ENCODE peak calls at places on chromosome 14, in four cellular contexts. One of them, this sample, is unnamed.

GRCh38 chr14:58873228-58873953 is 235.6 kb downstream of the DACT1 start:
- DNase-seq in transverse colon: peak; percentile 66
- DNase-seq in Peyer's patch: no peak
- DNase-seq in brain microvascular endothelial cell: no peak
- DNase-seq in this sample: peak; percentile 73

GRCh38 chr14:68716698-68717097 is 76.2 kb downstream of the ZFP36L1 start:
- DNase-seq in brain microvascular endothelial cell: no peak
- DNase-seq in transverse colon: peak; percentile 47
- DNase-seq in Peyer's patch: no peak
- DNase-seq in this sample: no peak

GRCh38 chr14:34713681-34714319 is 593 bp downstream of the CFL2 start:
- DNase-seq in transverse colon: peak; percentile 37
- DNase-seq in brain microvascular endothelial cell: peak; percentile 65
- DNase-seq in Peyer's patch: peak; percentile 53
- DNase-seq in this sample: no peak

GRCh38 chr14:22047105-22047504 is 373.5 kb upstream of the OR4E1 start:
- DNase-seq in Peyer's patch: no peak
- DNase-seq in transverse colon: no peak
- DNase-seq in brain microvascular endothelial cell: no peak
- DNase-seq in this sample: peak; percentile 25

GRCh38 chr14:65301862-65302539 is 110.5 kb upstream of the FUT8 start:
- DNase-seq in Peyer's patch: peak; percentile 48
- DNase-seq in brain microvascular endothelial cell: no peak
- DNase-seq in transverse colon: no peak
- DNase-seq in this sample: no peak

GRCh38 chr14:82230748-82231147 is 697.1 kb upstream of the SEL1L start:
- DNase-seq in brain microvascular endothelial cell: no peak
- DNase-seq in transverse colon: no peak
- DNase-seq in Peyer's patch: no peak
- DNase-seq in this sample: no peak

GRCh38 chr14:76701981-76702380 is 59.3 kb upstream of the VASH1 start:
- DNase-seq in brain microvascular endothelial cell: no peak
- DNase-seq in Peyer's patch: no peak
- DNase-seq in transverse colon: no peak
- DNase-seq in this sample: no peak

GRCh38 chr14:51933191-51933590 is 56.2 kb upstream of the RTRAF start:
- DNase-seq in transverse colon: no peak
- DNase-seq in brain microvascular endothelial cell: no peak
- DNase-seq in Peyer's patch: no peak
- DNase-seq in this sample: no peak

GRCh38 chr14:19993438-19993837 is 8.5 kb upstream of the OR4Q2 start:
- DNase-seq in transverse colon: no peak
- DNase-seq in brain microvascular endothelial cell: no peak
- DNase-seq in Peyer's patch: no peak
- DNase-seq in this sample: no peak

GRCh38 chr14:83940253-83940652 is 1589.7 kb upstream of the FLRT2 start:
- DNase-seq in brain microvascular endothelial cell: no peak
- DNase-seq in transverse colon: no peak
- DNase-seq in Peyer's patch: no peak
- DNase-seq in this sample: no peak

GRCh38 chr14:77752799-77753516 is 8.0 kb downstream of the SNW1 start:
- DNase-seq in transverse colon: no peak
- DNase-seq in brain microvascular endothelial cell: no peak
- DNase-seq in Peyer's patch: no peak
- DNase-seq in this sample: no peak

GRCh38 chr14:52919971-52920370 is 30.9 kb downstream of the FERMT2 start:
- DNase-seq in Peyer's patch: no peak
- DNase-seq in transverse colon: no peak
- DNase-seq in brain microvascular endothelial cell: no peak
- DNase-seq in this sample: no peak

GRCh38 chr14:103172921-103173320 is 49.7 kb downstream of the TNFAIP2 start:
- DNase-seq in brain microvascular endothelial cell: no peak
- DNase-seq in Peyer's patch: no peak
- DNase-seq in transverse colon: no peak
- DNase-seq in this sample: no peak

GRCh38 chr14:59679872-59680271 is 103.3 kb upstream of the CCDC175 start:
- DNase-seq in transverse colon: no peak
- DNase-seq in Peyer's patch: no peak
- DNase-seq in brain microvascular endothelial cell: no peak
- DNase-seq in this sample: no peak

GRCh38 chr14:79705126-79705894 is 506.0 kb downstream of the DIO2 start:
- DNase-seq in brain microvascular endothelial cell: no peak
- DNase-seq in Peyer's patch: no peak
- DNase-seq in transverse colon: peak; percentile 44
- DNase-seq in this sample: peak; percentile 28

GRCh38 chr14:51963164-51963733 is 26.1 kb upstream of the RTRAF start:
- DNase-seq in brain microvascular endothelial cell: no peak
- DNase-seq in transverse colon: no peak
- DNase-seq in Peyer's patch: no peak
- DNase-seq in this sample: no peak

GRCh38 chr14:94903338-94903737 is 133.4 kb upstream of the GSC start:
- DNase-seq in transverse colon: no peak
- DNase-seq in brain microvascular endothelial cell: no peak
- DNase-seq in Peyer's patch: no peak
- DNase-seq in this sample: no peak

GRCh38 chr14:31998220-31998559 is 78.9 kb upstream of the ARHGAP5 start:
- DNase-seq in transverse colon: no peak
- DNase-seq in brain microvascular endothelial cell: no peak
- DNase-seq in Peyer's patch: no peak
- DNase-seq in this sample: no peak

GRCh38 chr14:37024166-37024565 is 148.2 kb downstream of the SLC25A21 start:
- DNase-seq in Peyer's patch: no peak
- DNase-seq in transverse colon: no peak
- DNase-seq in brain microvascular endothelial cell: no peak
- DNase-seq in this sample: no peak

GRCh38 chr14:40630471-40630870 is 976.2 kb upstream of the LRFN5 start:
- DNase-seq in brain microvascular endothelial cell: no peak
- DNase-seq in transverse colon: no peak
- DNase-seq in Peyer's patch: no peak
- DNase-seq in this sample: no peak
- H3K4me3 ChIP-seq in brain microvascular endothelial cell: no peak overlapping the region
- H3K4me3 ChIP-seq in transverse colon: no peak overlapping the region
- H3K4me3 ChIP-seq in Peyer's patch: no peak overlapping the region
- H3K4me3 ChIP-seq in this sample: no peak overlapping the region

GRCh38 chr14:49114161-49114893 is 471.9 kb downstream of the RPS29 start:
- DNase-seq in Peyer's patch: no peak
- DNase-seq in transverse colon: no peak
- DNase-seq in brain microvascular endothelial cell: no peak
- DNase-seq in this sample: no peak
- TF ChIP-seq CTCF in Peyer's patch: no peak
- TF ChIP-seq CTCF in transverse colon: no peak
- TF ChIP-seq CTCF in brain microvascular endothelial cell: no peak
- TF ChIP-seq CTCF in this sample: no peak

GRCh38 chr14:61109288-61109687 is 128.2 kb downstream of the SLC38A6 start:
- DNase-seq in Peyer's patch: no peak
- DNase-seq in brain microvascular endothelial cell: no peak
- DNase-seq in transverse colon: no peak
- DNase-seq in this sample: no peak

GRCh38 chr14:61112506-61112905 is 131.5 kb downstream of the SLC38A6 start:
- DNase-seq in brain microvascular endothelial cell: no peak
- DNase-seq in transverse colon: no peak
- DNase-seq in Peyer's patch: no peak
- DNase-seq in this sample: no peak

GRCh38 chr14:61110683-61111082 is 129.6 kb downstream of the SLC38A6 start:
- DNase-seq in Peyer's patch: no peak
- DNase-seq in transverse colon: no peak
- DNase-seq in brain microvascular endothelial cell: no peak
- DNase-seq in this sample: no peak

GRCh38 chr14:61113561-61113960 is 132.5 kb downstream of the SLC38A6 start:
- DNase-seq in Peyer's patch: no peak
- DNase-seq in transverse colon: no peak
- DNase-seq in brain microvascular endothelial cell: no peak
- DNase-seq in this sample: no peak

GRCh38 chr14:61111145-61112130 is 130.4 kb downstream of the SLC38A6 start:
- DNase-seq in transverse colon: no peak
- DNase-seq in brain microvascular endothelial cell: peak; percentile 38
- DNase-seq in Peyer's patch: no peak
- DNase-seq in this sample: no peak
- H3K4me3 ChIP-seq in transverse colon: no peak overlapping the region
- H3K4me3 ChIP-seq in brain microvascular endothelial cell: no peak overlapping the region
- H3K4me3 ChIP-seq in Peyer's patch: no peak overlapping the region
- H3K4me3 ChIP-seq in this sample: no peak overlapping the region

DNA sequence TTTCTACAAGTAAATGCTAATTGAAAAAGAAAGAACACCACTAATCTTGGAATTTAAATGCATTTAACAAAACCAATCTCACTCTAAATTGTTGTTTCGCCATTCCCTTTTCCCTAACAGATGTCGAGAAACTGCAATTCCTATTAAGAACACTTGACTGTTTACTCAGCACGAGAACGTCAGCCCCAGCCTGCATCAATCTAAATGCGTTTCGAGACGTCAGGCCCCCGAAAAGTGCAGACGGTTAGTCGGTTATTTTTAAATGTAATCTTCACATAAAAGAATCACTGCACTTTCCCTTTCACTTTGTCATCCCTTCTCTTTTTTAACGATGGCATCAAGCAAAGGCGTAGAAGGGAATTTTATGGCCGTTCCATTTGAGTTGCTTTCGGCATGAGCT is 837.6 kb downstream of the VRK1 start:
- DNase-seq in transverse colon: no peak
- DNase-seq in brain microvascular endothelial cell: no peak
- DNase-seq in Peyer's patch: no peak
- DNase-seq in this sample: no peak
- TF ChIP-seq CTCF in transverse colon: no peak
- TF ChIP-seq CTCF in brain microvascular endothelial cell: no peak
- TF ChIP-seq CTCF in Peyer's patch: no peak
- TF ChIP-seq CTCF in this sample: no peak

DNA sequence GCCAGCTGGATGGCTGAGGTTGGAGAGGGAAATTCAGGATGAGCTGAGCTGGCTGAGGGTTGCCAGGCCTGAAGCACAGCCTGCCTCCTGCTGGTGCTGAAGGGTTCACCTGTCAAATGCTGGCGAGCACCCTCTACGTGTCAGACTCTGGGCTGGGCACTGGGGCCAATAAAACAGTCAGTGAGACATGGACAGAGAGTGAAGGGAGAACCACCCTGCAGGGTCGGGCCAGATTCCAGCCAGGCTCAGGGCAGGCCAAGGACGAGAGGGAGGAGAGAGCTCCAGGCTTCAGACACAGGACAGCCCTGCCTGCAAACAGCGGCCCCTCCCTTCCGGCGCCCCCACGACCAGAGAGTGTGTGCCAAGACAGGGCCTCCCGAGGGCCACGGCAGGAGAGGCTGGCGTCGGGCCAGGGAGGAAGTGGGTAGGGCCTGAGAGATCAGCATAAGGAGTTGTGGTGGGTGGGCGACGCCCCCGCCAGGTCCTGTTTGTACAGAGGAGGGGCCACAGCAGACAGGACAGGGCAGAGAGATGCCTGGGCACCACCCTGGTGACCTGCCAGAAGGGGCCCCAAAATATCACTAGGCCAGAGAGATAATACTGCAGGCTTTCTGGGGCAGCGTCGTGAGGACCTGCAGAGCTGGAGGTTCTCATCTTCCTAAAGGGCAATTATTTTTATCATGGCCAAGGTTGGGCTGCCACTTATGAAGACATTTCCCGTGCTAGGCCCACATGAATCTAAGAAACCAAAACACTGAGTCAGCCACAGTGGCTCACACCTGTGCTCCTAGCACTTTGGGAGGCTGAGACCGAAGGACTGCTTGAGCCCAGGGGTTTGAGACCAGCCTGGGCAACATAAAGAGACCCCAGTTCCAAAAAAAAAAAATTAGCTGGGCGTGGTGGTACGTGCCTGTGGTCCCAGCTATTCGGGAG is 73.1 kb upstream of the GPR68 start:
- DNase-seq in brain microvascular endothelial cell: no peak
- DNase-seq in transverse colon: peak; percentile 87
- DNase-seq in Peyer's patch: peak; percentile 86
- DNase-seq in this sample: peak; percentile 94
- H3K4me3 ChIP-seq in brain microvascular endothelial cell: no peak overlapping the region
- H3K4me3 ChIP-seq in transverse colon: no peak overlapping the region
- H3K4me3 ChIP-seq in Peyer's patch: no peak overlapping the region
- H3K4me3 ChIP-seq in this sample: no peak overlapping the region

This sample was measured in mucosa of descending colon.